ENCODE peak calls at places on chromosomes 1 and 21, in nine cellular contexts. One of them, this sample, is unnamed.
A peak's percentile ranks its signal among the peaks of the same experiment; 100 is the strongest.

GRCh38 chr1:71853391-71853790 is 428.9 kb downstream of the NEGR1 start:
- DNase-seq in GM12891: no peak
- DNase-seq in cortex of kidney: no peak
- DNase-seq in suprapubic skin: no peak
- DNase-seq in Jurkat, Clone E6-1: no peak
- DNase-seq in HEK293T: no peak
- DNase-seq in stimulated activated naive CD4-positive, alpha-beta T cell: no peak
- DNase-seq in DMS 273 treated with DMSO at 0.1 percent for 48 hours: no peak
- DNase-seq in prostate gland: no peak
- DNase-seq in this sample: no peak

GRCh38 chr1:12775443-12775842 is 1.9 kb downstream of the PRAMEF12 start:
- DNase-seq in GM12891: no peak
- DNase-seq in cortex of kidney: no peak
- DNase-seq in suprapubic skin: no peak
- DNase-seq in Jurkat, Clone E6-1: no peak
- DNase-seq in HEK293T: no peak
- DNase-seq in stimulated activated naive CD4-positive, alpha-beta T cell: no peak
- DNase-seq in DMS 273 treated with DMSO at 0.1 percent for 48 hours: no peak
- DNase-seq in prostate gland: no peak
- DNase-seq in this sample: no peak

GRCh38 chr1:105516068-105516467 is 1540.4 kb upstream of the PRMT6 start:
- DNase-seq in GM12891: no peak
- DNase-seq in cortex of kidney: no peak
- DNase-seq in suprapubic skin: no peak
- DNase-seq in Jurkat, Clone E6-1: no peak
- DNase-seq in HEK293T: no peak
- DNase-seq in stimulated activated naive CD4-positive, alpha-beta T cell: no peak
- DNase-seq in DMS 273 treated with DMSO at 0.1 percent for 48 hours: no peak
- DNase-seq in prostate gland: no peak
- DNase-seq in this sample: no peak

GRCh38 chr1:228903573-228904122 is 168.4 kb downstream of the RHOU start:
- DNase-seq in GM12891: no peak
- DNase-seq in cortex of kidney: no peak
- DNase-seq in suprapubic skin: no peak
- DNase-seq in Jurkat, Clone E6-1: no peak
- DNase-seq in HEK293T: no peak
- DNase-seq in stimulated activated naive CD4-positive, alpha-beta T cell: no peak
- DNase-seq in DMS 273 treated with DMSO at 0.1 percent for 48 hours: no peak
- DNase-seq in prostate gland: no peak
- DNase-seq in this sample: no peak

GRCh38 chr1:185244015-185244747 is 72.9 kb downstream of the IVNS1ABP start:
- DNase-seq in GM12891: no peak
- DNase-seq in cortex of kidney: no peak
- DNase-seq in suprapubic skin: no peak
- DNase-seq in Jurkat, Clone E6-1: no peak
- DNase-seq in HEK293T: no peak
- DNase-seq in stimulated activated naive CD4-positive, alpha-beta T cell: no peak
- DNase-seq in DMS 273 treated with DMSO at 0.1 percent for 48 hours: no peak
- DNase-seq in prostate gland: no peak
- DNase-seq in this sample: no peak

GRCh38 chr1:94099303-94099702 is 21.6 kb downstream of the ABCA4 start:
- DNase-seq in GM12891: no peak
- DNase-seq in cortex of kidney: no peak
- DNase-seq in suprapubic skin: no peak
- DNase-seq in Jurkat, Clone E6-1: peak; percentile 82
- DNase-seq in HEK293T: no peak
- DNase-seq in stimulated activated naive CD4-positive, alpha-beta T cell: no peak
- DNase-seq in DMS 273 treated with DMSO at 0.1 percent for 48 hours: no peak
- DNase-seq in prostate gland: no peak
- DNase-seq in this sample: no peak

GRCh38 chr1:35046730-35047129 is 15.0 kb upstream of the ZMYM6 start:
- DNase-seq in GM12891: no peak
- DNase-seq in cortex of kidney: no peak
- DNase-seq in suprapubic skin: no peak
- DNase-seq in Jurkat, Clone E6-1: no peak
- DNase-seq in HEK293T: no peak
- DNase-seq in stimulated activated naive CD4-positive, alpha-beta T cell: no peak
- DNase-seq in DMS 273 treated with DMSO at 0.1 percent for 48 hours: no peak
- DNase-seq in prostate gland: no peak
- DNase-seq in this sample: no peak

GRCh38 chr1:82226198-82226505 is 425.4 kb downstream of the ADGRL2 start:
- DNase-seq in GM12891: no peak
- DNase-seq in cortex of kidney: no peak
- DNase-seq in suprapubic skin: no peak
- DNase-seq in Jurkat, Clone E6-1: no peak
- DNase-seq in HEK293T: no peak
- DNase-seq in stimulated activated naive CD4-positive, alpha-beta T cell: no peak
- DNase-seq in DMS 273 treated with DMSO at 0.1 percent for 48 hours: peak; percentile 2
- DNase-seq in prostate gland: peak; percentile 31
- DNase-seq in this sample: no peak

GRCh38 chr1:31753623-31754349 is 10.4 kb downstream of the ADGRB2 start:
- DNase-seq in GM12891: no peak
- DNase-seq in cortex of kidney: no peak
- DNase-seq in suprapubic skin: no peak
- DNase-seq in Jurkat, Clone E6-1: no peak
- DNase-seq in HEK293T: no peak
- DNase-seq in stimulated activated naive CD4-positive, alpha-beta T cell: no peak
- DNase-seq in DMS 273 treated with DMSO at 0.1 percent for 48 hours: peak; percentile 74
- DNase-seq in prostate gland: no peak
- DNase-seq in this sample: no peak

GRCh38 chr1:28129150-28129549 is 40.7 kb upstream of the EYA3 start:
- DNase-seq in GM12891: no peak
- DNase-seq in cortex of kidney: no peak
- DNase-seq in suprapubic skin: no peak
- DNase-seq in Jurkat, Clone E6-1: no peak
- DNase-seq in HEK293T: no peak
- DNase-seq in stimulated activated naive CD4-positive, alpha-beta T cell: no peak
- DNase-seq in DMS 273 treated with DMSO at 0.1 percent for 48 hours: no peak
- DNase-seq in prostate gland: no peak
- DNase-seq in this sample: no peak

GRCh38 chr1:170731566-170732261 is 67.8 kb downstream of the PRRX1 start:
- DNase-seq in GM12891: no peak
- DNase-seq in cortex of kidney: no peak
- DNase-seq in suprapubic skin: no peak
- DNase-seq in Jurkat, Clone E6-1: no peak
- DNase-seq in HEK293T: no peak
- DNase-seq in stimulated activated naive CD4-positive, alpha-beta T cell: no peak
- DNase-seq in DMS 273 treated with DMSO at 0.1 percent for 48 hours: no peak
- DNase-seq in prostate gland: no peak
- DNase-seq in this sample: no peak

GRCh38 chr21:44539031-44539430 is 964 bp downstream of the KRTAP10-1 start:
- DNase-seq in GM12891: no peak
- DNase-seq in cortex of kidney: no peak
- DNase-seq in suprapubic skin: no peak
- DNase-seq in Jurkat, Clone E6-1: no peak
- DNase-seq in HEK293T: no peak
- DNase-seq in stimulated activated naive CD4-positive, alpha-beta T cell: no peak
- DNase-seq in DMS 273 treated with DMSO at 0.1 percent for 48 hours: no peak
- DNase-seq in prostate gland: no peak
- DNase-seq in this sample: no peak

GRCh38 chr1:93749894-93750301 is 68.3 kb upstream of the BCAR3 start:
- DNase-seq in GM12891: no peak
- DNase-seq in cortex of kidney: no peak
- DNase-seq in suprapubic skin: no peak
- DNase-seq in Jurkat, Clone E6-1: peak; percentile 98
- DNase-seq in HEK293T: no peak
- DNase-seq in stimulated activated naive CD4-positive, alpha-beta T cell: no peak
- DNase-seq in DMS 273 treated with DMSO at 0.1 percent for 48 hours: no peak
- DNase-seq in prostate gland: no peak
- DNase-seq in this sample: no peak

GRCh38 chr1:113141650-113142473 is 68.9 kb downstream of the LRIG2 start:
- DNase-seq in GM12891: no peak
- DNase-seq in cortex of kidney: no peak
- DNase-seq in suprapubic skin: no peak
- DNase-seq in Jurkat, Clone E6-1: no peak
- DNase-seq in HEK293T: no peak
- DNase-seq in stimulated activated naive CD4-positive, alpha-beta T cell: no peak
- DNase-seq in DMS 273 treated with DMSO at 0.1 percent for 48 hours: no peak
- DNase-seq in prostate gland: no peak
- DNase-seq in this sample: no peak

GRCh38 chr1:234987415-234988159 is 141.1 kb downstream of the TOMM20 start:
- DNase-seq in GM12891: no peak
- DNase-seq in cortex of kidney: no peak
- DNase-seq in suprapubic skin: peak; percentile 93
- DNase-seq in Jurkat, Clone E6-1: no peak
- DNase-seq in HEK293T: no peak
- DNase-seq in stimulated activated naive CD4-positive, alpha-beta T cell: no peak
- DNase-seq in DMS 273 treated with DMSO at 0.1 percent for 48 hours: no peak
- DNase-seq in prostate gland: peak; percentile 71
- DNase-seq in this sample: no peak

GRCh38 chr21:39182484-39183271 is 573 bp downstream of the PSMG1 start:
- DNase-seq in GM12891: no peak
- DNase-seq in cortex of kidney: no peak
- DNase-seq in suprapubic skin: peak; percentile 72
- DNase-seq in Jurkat, Clone E6-1: no peak
- DNase-seq in HEK293T: no peak
- DNase-seq in stimulated activated naive CD4-positive, alpha-beta T cell: no peak
- DNase-seq in DMS 273 treated with DMSO at 0.1 percent for 48 hours: no peak
- DNase-seq in prostate gland: peak; percentile 17
- DNase-seq in this sample: no peak

GRCh38 chr1:234961468-234962339 is 166.9 kb downstream of the TOMM20 start:
- DNase-seq in GM12891: no peak
- DNase-seq in cortex of kidney: no peak
- DNase-seq in suprapubic skin: peak; percentile 56
- DNase-seq in Jurkat, Clone E6-1: no peak
- DNase-seq in HEK293T: no peak
- DNase-seq in stimulated activated naive CD4-positive, alpha-beta T cell: no peak
- DNase-seq in DMS 273 treated with DMSO at 0.1 percent for 48 hours: no peak
- DNase-seq in prostate gland: peak; percentile 69
- DNase-seq in this sample: no peak

GRCh38 chr1:153429266-153430165 is 13.2 kb downstream of the S100A7A start:
- DNase-seq in GM12891: no peak
- DNase-seq in cortex of kidney: no peak
- DNase-seq in suprapubic skin: no peak
- DNase-seq in Jurkat, Clone E6-1: no peak
- DNase-seq in HEK293T: no peak
- DNase-seq in stimulated activated naive CD4-positive, alpha-beta T cell: no peak
- DNase-seq in DMS 273 treated with DMSO at 0.1 percent for 48 hours: no peak
- DNase-seq in prostate gland: no peak
- DNase-seq in this sample: no peak

GRCh38 chr1:235663628-235664027 is 14.0 kb upstream of the GNG4 start:
- DNase-seq in GM12891: no peak
- DNase-seq in cortex of kidney: no peak
- DNase-seq in suprapubic skin: no peak
- DNase-seq in Jurkat, Clone E6-1: no peak
- DNase-seq in HEK293T: no peak
- DNase-seq in stimulated activated naive CD4-positive, alpha-beta T cell: no peak
- DNase-seq in DMS 273 treated with DMSO at 0.1 percent for 48 hours: no peak
- DNase-seq in prostate gland: no peak
- DNase-seq in this sample: no peak

GRCh38 chr1:1926346-1926811 is 7.3 kb upstream of the TMEM52 start:
- DNase-seq in GM12891: no peak
- DNase-seq in cortex of kidney: no peak
- DNase-seq in suprapubic skin: peak; percentile 61
- DNase-seq in Jurkat, Clone E6-1: no peak
- DNase-seq in HEK293T: no peak
- DNase-seq in stimulated activated naive CD4-positive, alpha-beta T cell: no peak
- DNase-seq in DMS 273 treated with DMSO at 0.1 percent for 48 hours: no peak
- DNase-seq in prostate gland: no peak
- DNase-seq in this sample: no peak

GRCh38 chr1:207848234-207848633 is 62.7 kb downstream of the CD34 start:
- DNase-seq in GM12891: no peak
- DNase-seq in cortex of kidney: no peak
- DNase-seq in suprapubic skin: no peak
- DNase-seq in Jurkat, Clone E6-1: no peak
- DNase-seq in HEK293T: no peak
- DNase-seq in stimulated activated naive CD4-positive, alpha-beta T cell: no peak
- DNase-seq in DMS 273 treated with DMSO at 0.1 percent for 48 hours: no peak
- DNase-seq in prostate gland: peak; percentile 58
- DNase-seq in this sample: no peak

GRCh38 chr1:198681247-198681646 is 42.4 kb downstream of the PTPRC start:
- DNase-seq in GM12891: no peak
- DNase-seq in cortex of kidney: no peak
- DNase-seq in suprapubic skin: no peak
- DNase-seq in Jurkat, Clone E6-1: peak; percentile 75
- DNase-seq in HEK293T: no peak
- DNase-seq in stimulated activated naive CD4-positive, alpha-beta T cell: no peak
- DNase-seq in DMS 273 treated with DMSO at 0.1 percent for 48 hours: no peak
- DNase-seq in prostate gland: no peak
- DNase-seq in this sample: no peak

GRCh38 chr1:232596666-232597303 is 33.1 kb downstream of the SIPA1L2 start:
- DNase-seq in GM12891: no peak
- DNase-seq in cortex of kidney: no peak
- DNase-seq in suprapubic skin: no peak
- DNase-seq in Jurkat, Clone E6-1: no peak
- DNase-seq in HEK293T: no peak
- DNase-seq in stimulated activated naive CD4-positive, alpha-beta T cell: no peak
- DNase-seq in DMS 273 treated with DMSO at 0.1 percent for 48 hours: no peak
- DNase-seq in prostate gland: no peak
- DNase-seq in this sample: no peak

GRCh38 chr21:17438642-17439041 is 74.2 kb upstream of the CXADR start:
- DNase-seq in GM12891: no peak
- DNase-seq in cortex of kidney: no peak
- DNase-seq in suprapubic skin: no peak
- DNase-seq in Jurkat, Clone E6-1: no peak
- DNase-seq in HEK293T: no peak
- DNase-seq in stimulated activated naive CD4-positive, alpha-beta T cell: no peak
- DNase-seq in DMS 273 treated with DMSO at 0.1 percent for 48 hours: no peak
- DNase-seq in prostate gland: no peak
- DNase-seq in this sample: no peak

GRCh38 chr1:243312962-243313634 is 57.3 kb downstream of the SDCCAG8 start:
- DNase-seq in GM12891: no peak
- DNase-seq in cortex of kidney: no peak
- DNase-seq in suprapubic skin: no peak
- DNase-seq in Jurkat, Clone E6-1: no peak
- DNase-seq in HEK293T: no peak
- DNase-seq in stimulated activated naive CD4-positive, alpha-beta T cell: no peak
- DNase-seq in DMS 273 treated with DMSO at 0.1 percent for 48 hours: no peak
- DNase-seq in prostate gland: no peak
- DNase-seq in this sample: no peak

GRCh38 chr1:184028854-184029623 is 8.5 kb downstream of the COLGALT2 start:
- DNase-seq in GM12891: no peak
- DNase-seq in cortex of kidney: no peak
- DNase-seq in suprapubic skin: no peak
- DNase-seq in Jurkat, Clone E6-1: no peak
- DNase-seq in HEK293T: no peak
- DNase-seq in stimulated activated naive CD4-positive, alpha-beta T cell: no peak
- DNase-seq in DMS 273 treated with DMSO at 0.1 percent for 48 hours: peak; percentile 19
- DNase-seq in prostate gland: peak; percentile 9
- DNase-seq in this sample: no peak